ENCODE peak calls at places on chromosomes 12 and 14, in four cellular contexts. H is NCI-H2081 treated with DMSO at 0.1 percent for 48 hours, W is heart left ventricle, R is anterior cingulate cortex. U is an unnamed sample.

GRCh38 chr12:75662501-75663159 is 151.2 kb upstream of the KRR1 start:
- DNase-seq in W (no peak), R (no peak), H (no peak), U (no peak)

GRCh38 chr12:6831450-6831995 is 3.3 kb downstream of the P3H3 start:
- DNase-seq in W (no peak), R (no peak), H (no peak), U (no peak)

GRCh38 chr14:85071447-85071846 is 458.5 kb upstream of the FLRT2 start:
- DNase-seq in H (no peak), W (no peak), R (no peak), U (no peak)

GRCh38 chr14:61003571-61003970 is 22.5 kb downstream of the SLC38A6 start:
- DNase-seq in R (no peak), H (no peak), W (no peak), U (no peak)

GRCh38 chr14:101960225-101960624 is 4.1 kb upstream of the DYNC1H1 start:
- DNase-seq in H (no peak), W (no peak), R (no peak), U (no peak)

GRCh38 chr14:101508196-101508947 is 52.9 kb upstream of the DIO3 start:
- DNase-seq in R (no peak), W (no peak), H (no peak), U (peak)

GRCh38 chr12:125187148-125187733 is 122.0 kb downstream of the AACS start:
- DNase-seq in R (peak), W (no peak), H (no peak), U (no peak)

GRCh38 chr12:65960820-65961691 is 136.8 kb downstream of the HMGA2 start:
- DNase-seq in R (no peak), W (no peak), H (no peak), U (no peak)

GRCh38 chr12:30754383-30754749 is 385 bp downstream of the CAPRIN2 start:
- DNase-seq in W (no peak), H (no peak), R (no peak), U (no peak)

GRCh38 chr14:74596747-74597456 is 15.1 kb downstream of the LTBP2 start:
- DNase-seq in H (no peak), W (no peak), R (no peak), U (no peak)

GRCh38 chr12:45050331-45050750 is 558 bp downstream of the DBX2 start:
- DNase-seq in H (no peak), W (no peak), R (no peak), U (no peak)

GRCh38 chr12:131636940-131637750 is 73.7 kb upstream of the SFSWAP start:
- DNase-seq in H (no peak), W (no peak), R (no peak), U (no peak)

GRCh38 chr14:103123634-103124500 is 606 bp downstream of the TNFAIP2 start:
- DNase-seq in R (no peak), H (no peak), W (peak), U (peak)

GRCh38 chr14:105420141-105420975 is 731 bp downstream of the MTA1 start:
- DNase-seq in R (no peak), W (no peak), H (no peak), U (no peak)

GRCh38 chr12:106747973-106748436 is 26.5 kb upstream of the RIC8B start:
- DNase-seq in H (no peak), W (no peak), R (no peak), U (no peak)

GRCh38 chr12:2832550-2833127 is 2.2 kb downstream of the NRIP2 start:
- DNase-seq in H (no peak), W (no peak), R (no peak), U (no peak)

GRCh38 chr12:79162948-79163347 is 298.4 kb downstream of the SYT1 start:
- DNase-seq in R (no peak), W (no peak), H (no peak), U (no peak)

GRCh38 chr14:35403397-35404245 is 928 bp downstream of the NFKBIA start:
- DNase-seq in R (peak), H (peak), W (peak), U (peak)

GRCh38 chr14:74065746-74066575 is 18.3 kb downstream of the ALDH6A1 start:
- DNase-seq in H (no peak), R (no peak), W (no peak), U (no peak)

GRCh38 chr12:104521731-104522130 is 65.0 kb downstream of the CHST11 start:
- DNase-seq in W (no peak), R (no peak), H (no peak), U (no peak)

GRCh38 chr12:105031061-105031807 is 45.1 kb downstream of the NOPCHAP1 start:
- DNase-seq in W (no peak), R (no peak), H (peak), U (no peak)

GRCh38 chr12:115541891-115542361 is 735.6 kb downstream of the MED13L start:
- DNase-seq in W (no peak), H (no peak), R (no peak), U (no peak)

GRCh38 chr12:112430929-112431328 is 12.2 kb downstream of the PTPN11 start:
- DNase-seq in W (no peak), H (no peak), R (no peak), U (no peak)

U was measured in left ventricle myocardium inferior.